ENCODE peak calls at places on chromosomes 7 and 10, in six cellular contexts. D is left lobe of liver; V is foreskin fibroblast; G is cardiac septum; L is AG20443; T is activated CD8-positive, alpha-beta memory T cell treated with anti-CD3 and anti-CD28 coated beads, Interleukin-2, amount 50 U/mL, for 4 hours. U is an unnamed sample.
A peak's percentile ranks its signal among the peaks of the same experiment; 100 is the strongest.

GRCh38 chr10:28202941-28203352 is 99.9 kb downstream of the MPP7 start:
- DNase-seq in V (peak; percentile 4), D (no peak), T (no peak), G (no peak), L (peak; percentile 29), U (peak; percentile 44)

GRCh38 chr7:117673367-117673766 is 193.5 kb downstream of the CFTR start:
- DNase-seq in V (no peak), D (peak; percentile 44), L (no peak), G (no peak), T (no peak), U (peak; percentile 28)

GRCh38 chr7:36203081-36203775 is 50.2 kb downstream of the EEPD1 start:
- DNase-seq in T (no peak), V (no peak), L (no peak), D (no peak), G (no peak), U (no peak)

GRCh38 chr7:135536160-135536559 is 21.6 kb upstream of the NUP205 start:
- DNase-seq in V (peak; percentile 19), L (peak; percentile 15), G (no peak), T (no peak), D (no peak), U (peak; percentile 59)

GRCh38 chr7:130384841-130385599 is 4.7 kb downstream of the CPA1 start:
- DNase-seq in L (peak; percentile 3), T (no peak), G (no peak), V (no peak), D (no peak), U (no peak)

GRCh38 chr7:140402178-140402835 is 1.6 kb upstream of the RAB19 start:
- DNase-seq in G (no peak), V (peak; percentile 74), D (no peak), T (no peak), L (peak; percentile 27), U (peak; percentile 44)

GRCh38 chr10:34078798-34079470 is 736.2 kb downstream of the PARD3 start:
- DNase-seq in V (peak; percentile 38), G (peak; percentile 83), T (no peak), L (peak; percentile 86), D (no peak), U (peak; percentile 36)

GRCh38 chr10:85826377-85826776 is 540.2 kb downstream of the GRID1 start:
- DNase-seq in T (no peak), G (no peak), V (no peak), L (no peak), D (no peak), U (no peak)

GRCh38 chr10:84329094-84329611 is 764 bp downstream of the CCSER2 start:
- DNase-seq in V (peak; percentile 58), G (no peak), D (no peak), L (peak; percentile 29), T (peak; percentile 66), U (peak; percentile 51)

GRCh38 chr10:113329121-113329596 is 223.7 kb upstream of the HABP2 start:
- DNase-seq in L (peak; percentile 83), T (no peak), D (no peak), G (no peak), V (peak; percentile 79), U (peak; percentile 84)

GRCh38 chr10:33277135-33277536 is 57.3 kb downstream of the NRP1 start:
- DNase-seq in V (peak; percentile 27), L (peak; percentile 53), G (peak; percentile 88), D (no peak), T (no peak), U (peak; percentile 61)

GRCh38 chr7:155570171-155570958 is 24.0 kb upstream of the CNPY1 start:
- DNase-seq in D (no peak), V (no peak), L (no peak), G (no peak), T (no peak), U (no peak)

GRCh38 chr7:28674359-28674782 is 262.1 kb downstream of the CREB5 start:
- DNase-seq in L (no peak), G (no peak), D (no peak), T (no peak), V (no peak), U (peak; percentile 30)

GRCh38 chr7:26449175-26450165 is 157.8 kb downstream of the SNX10 start:
- DNase-seq in G (no peak), T (no peak), D (peak; percentile 54), V (no peak), L (peak; percentile 63), U (peak; percentile 82)

GRCh38 chr7:19202599-19202998 is 57.4 kb upstream of the FERD3L start:
- DNase-seq in G (no peak), L (no peak), T (no peak), V (peak; percentile 34), D (no peak), U (no peak)

GRCh38 chr7:83574616-83575015 is 74.3 kb downstream of the SEMA3E start:
- DNase-seq in V (no peak), D (no peak), L (no peak), G (no peak), T (no peak), U (no peak)

GRCh38 chr7:51213618-51214017 is 103.0 kb downstream of the COBL start:
- DNase-seq in T (no peak), G (no peak), D (peak; percentile 27), L (no peak), V (no peak), U (no peak)

GRCh38 chr7:2042650-2043049 is 190.1 kb downstream of the MAD1L1 start:
- DNase-seq in V (no peak), D (no peak), L (no peak), T (no peak), G (peak; percentile 59), U (no peak)

GRCh38 chr7:40200791-40201190 is 66.0 kb downstream of the SUGCT start:
- DNase-seq in T (no peak), L (peak; percentile 65), G (no peak), V (peak; percentile 76), D (no peak), U (peak; percentile 78)

GRCh38 chr7:2631924-2632716 is at the start of gene TTYH3:
- DNase-seq in T (no peak), D (no peak), L (no peak), G (no peak), V (no peak), U (no peak)

GRCh38 chr10:7251696-7252465 is 159.0 kb downstream of the SFMBT2 start:
- DNase-seq in V (no peak), T (no peak), D (no peak), L (no peak), G (no peak), U (no peak)

GRCh38 chr10:107971973-107972372 is 807.5 kb upstream of the SORCS1 start:
- DNase-seq in T (no peak), V (peak; percentile 90), G (no peak), D (no peak), L (no peak), U (peak; percentile 86)

GRCh38 chr7:110604885-110605284 is 486.0 kb upstream of the LRRN3 start:
- DNase-seq in T (no peak), L (no peak), G (no peak), D (no peak), V (no peak), U (no peak)

U was measured in fibroblast of lung.